ENCODE peak calls at places on chromosomes 3 and 15, in seven cellular contexts. Z is fibroblast of lung, V is AG10803, P is tibial artery, N is kidney, E is colonic mucosa, X is lower lobe of right lung. L is an unnamed sample.

GRCh38 chr3:64056616-64057165 is 33.4 kb upstream of the PSMD6 start:
- DNase-seq in Z (no peak), V (peak), P (no peak), N (no peak), E (no peak), X (no peak), L (no peak)

GRCh38 chr3:46692566-46692983 is 904 bp downstream of the ALS2CL start:
- DNase-seq in Z (no peak), V (no peak), P (peak), N (peak), E (peak), X (peak), L (no peak)

GRCh38 chr3:27357665-27358258 is 11.4 kb downstream of the NEK10 start:
- DNase-seq in Z (peak), V (peak), P (no peak), N (no peak), E (peak), X (no peak), L (no peak)

GRCh38 chr3:120239644-120240043 is 45.4 kb downstream of the GPR156 start:
- DNase-seq in Z (no peak), V (no peak), P (no peak), N (no peak), E (no peak), X (no peak), L (no peak)

GRCh38 chr15:86267892-86268291 is 188.2 kb downstream of the AGBL1 start:
- DNase-seq in Z (no peak), V (no peak), P (no peak), N (no peak), E (no peak), X (no peak), L (no peak)

GRCh38 chr3:171671709-171672108 is 138.6 kb downstream of the PLD1 start:
- DNase-seq in Z (no peak), V (no peak), P (no peak), N (no peak), E (no peak), X (no peak), L (no peak)

GRCh38 chr15:90101130-90101968 is 919 bp downstream of the IDH2 start:
- DNase-seq in Z (no peak), V (peak), P (peak), N (peak), E (peak), X (peak), L (no peak)

GRCh38 chr3:13767896-13768295 is 112.0 kb downstream of the WNT7A start:
- DNase-seq in Z (no peak), V (no peak), P (no peak), N (no peak), E (no peak), X (no peak), L (no peak)

GRCh38 chr3:197302696-197303341 is 4.4 kb upstream of the DLG1 start:
- DNase-seq in Z (no peak), V (peak), P (no peak), N (no peak), E (no peak), X (no peak), L (peak)

GRCh38 chr15:37016287-37016686 is 84.1 kb downstream of the MEIS2 start:
- DNase-seq in Z (peak), V (peak), P (no peak), N (no peak), E (no peak), X (no peak), L (peak)

GRCh38 chr3:105137911-105138310 is 228.8 kb upstream of the ALCAM start:
- DNase-seq in Z (no peak), V (peak), P (no peak), N (no peak), E (no peak), X (no peak), L (no peak)

GRCh38 chr15:31396881-31397560 is 70.4 kb downstream of the KLF13 start:
- DNase-seq in Z (peak), V (peak), P (peak), N (peak), E (peak), X (peak), L (no peak)

GRCh38 chr15:68821898-68822380 is 1.2 kb upstream of the ANP32A start:
- DNase-seq in Z (peak), V (no peak), P (no peak), N (no peak), E (peak), X (no peak), L (no peak)

GRCh38 chr15:49370782-49371181 is 52.3 kb upstream of the FGF7 start:
- DNase-seq in Z (peak), V (peak), P (no peak), N (no peak), E (no peak), X (no peak), L (no peak)

GRCh38 chr15:92158426-92158825 is 235.3 kb upstream of the ST8SIA2 start:
- DNase-seq in Z (no peak), V (no peak), P (no peak), N (no peak), E (peak), X (no peak), L (no peak)

GRCh38 chr15:48866141-48866563 is 11.8 kb upstream of the EID1 start:
- DNase-seq in Z (peak), V (peak), P (no peak), N (no peak), E (no peak), X (no peak), L (peak)

GRCh38 chr3:64140651-64141050 is 84.6 kb downstream of the PRICKLE2 start:
- DNase-seq in Z (peak), V (no peak), P (no peak), N (no peak), E (no peak), X (no peak), L (no peak)

GRCh38 chr3:159679900-159680299 is 308.7 kb upstream of the IL12A start:
- DNase-seq in Z (no peak), V (no peak), P (no peak), N (no peak), E (no peak), X (no peak), L (no peak)

GRCh38 chr3:185439745-185440466 is 58.9 kb downstream of the TMEM41A start:
- DNase-seq in Z (no peak), V (no peak), P (no peak), N (no peak), E (no peak), X (no peak), L (no peak)

GRCh38 chr3:63631670-63632069 is 20.8 kb upstream of the SNTN start:
- DNase-seq in Z (no peak), V (no peak), P (no peak), N (no peak), E (no peak), X (no peak), L (no peak)

GRCh38 chr3:186107148-186108105 is 1.5 kb downstream of the ETV5 start:
- DNase-seq in Z (peak), V (peak), P (peak), N (peak), E (peak), X (peak), L (no peak)

GRCh38 chr15:89121414-89121813 is 33.2 kb downstream of the ABHD2 start:
- DNase-seq in Z (no peak), V (no peak), P (no peak), N (no peak), E (peak), X (no peak), L (no peak)

GRCh38 chr3:195097331-195098255 is 173.4 kb downstream of the XXYLT1 start:
- DNase-seq in Z (peak), V (no peak), P (peak), N (peak), E (no peak), X (peak), L (no peak)

DNA sequence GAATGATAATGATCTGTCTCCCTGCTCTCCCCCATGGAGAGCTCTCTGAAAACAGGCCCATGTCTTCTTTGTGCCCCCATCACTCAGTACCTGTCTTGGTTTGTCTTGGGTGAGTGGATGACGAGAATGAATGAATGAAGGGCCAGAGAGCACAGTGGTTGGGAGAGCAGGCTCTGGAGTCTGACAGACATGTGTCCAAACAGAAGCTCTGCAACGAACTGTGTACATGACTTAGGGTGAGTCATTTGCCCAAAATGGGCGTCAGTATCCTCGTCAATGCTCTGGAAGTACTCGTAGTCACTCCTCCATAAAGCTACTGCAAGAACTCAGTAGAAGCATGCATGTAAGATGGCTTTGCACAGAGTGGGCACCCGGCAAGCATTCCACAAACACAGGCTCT is 170.2 kb upstream of the TLE3 start:
- DNase-seq in Z (peak), V (peak), P (no peak), N (no peak), E (no peak), X (no peak), L (no peak)
- H3K4me3 ChIP-seq in Z (no peak), V (no peak), P (no peak), N (no peak), E (no peak), X (no peak), L (no peak)

DNA sequence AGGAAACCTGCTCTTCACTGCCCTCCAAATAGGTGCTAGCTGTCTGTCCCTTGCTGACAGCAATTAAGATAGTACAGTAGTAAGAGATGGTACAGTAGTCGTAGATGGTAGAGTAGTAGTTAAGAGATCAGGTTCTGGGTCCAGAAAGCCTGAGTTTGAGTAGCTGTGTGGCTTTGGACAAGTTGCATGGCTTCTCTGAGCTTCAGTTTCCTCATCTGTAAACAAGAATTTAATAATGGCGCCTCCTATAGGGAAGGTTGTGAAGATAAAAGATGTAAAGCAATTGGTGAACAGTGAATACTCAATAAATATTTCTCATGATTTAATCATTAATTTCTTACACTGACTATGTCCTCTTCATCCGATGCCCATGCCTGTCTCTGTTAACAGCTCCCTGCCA is 86.9 kb upstream of the BCL6 start:
- DNase-seq in Z (no peak), V (no peak), P (no peak), N (no peak), E (no peak), X (no peak), L (no peak)
- TF ChIP-seq CTCF in Z (no peak), V (no peak), P (no peak), N (no peak), E (no peak), X (no peak), L (no peak)

DNA sequence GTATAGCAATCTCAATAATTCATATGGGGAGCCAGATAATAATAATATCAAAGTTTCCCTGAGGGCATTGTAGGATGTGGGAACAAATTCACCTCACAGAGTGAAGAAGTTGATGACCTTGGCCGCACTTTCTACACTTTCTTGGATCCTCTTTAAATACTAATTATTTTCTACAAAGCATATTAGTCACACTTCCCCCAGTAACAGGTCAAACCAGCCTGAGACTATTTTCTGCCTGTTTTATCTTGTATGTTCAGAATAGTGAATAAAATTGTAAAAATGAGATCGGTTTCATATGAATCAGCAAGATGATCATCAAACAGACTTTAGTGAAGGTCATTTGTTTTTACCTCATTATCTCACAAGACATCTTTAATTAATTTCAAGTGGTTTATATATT is 2.3 kb upstream of the OR5K3 start:
- DNase-seq in Z (no peak), V (no peak), P (no peak), N (no peak), E (no peak), X (no peak), L (no peak)
- H3K4me3 ChIP-seq in Z (no peak), V (no peak), P (no peak), N (no peak), E (no peak), X (no peak), L (no peak)

GRCh38 chr3:109018828-109019227 is 65.1 kb upstream of the GUCA1C start:
- DNase-seq in Z (no peak), V (no peak), P (no peak), N (no peak), E (no peak), X (no peak), L (no peak)
- TF ChIP-seq CTCF in Z (no peak), V (peak), P (no peak), N (no peak), E (no peak), X (no peak), L (peak)

GRCh38 chr3:61269460-61269859 is 18.2 kb upstream of the FHIT start:
- DNase-seq in Z (no peak), V (no peak), P (no peak), N (no peak), E (no peak), X (no peak), L (no peak)
- H3K4me3 ChIP-seq in Z (no peak), V (no peak), P (no peak), N (no peak), E (no peak), X (no peak), L (no peak)

GRCh38 chr3:139016430-139017048 is 4.2 kb downstream of the PRR23B start:
- DNase-seq in Z (no peak), V (no peak), P (no peak), N (no peak), E (no peak), X (no peak), L (no peak)

GRCh38 chr3:139024968-139025367 is 4.2 kb upstream of the PRR23B start:
- DNase-seq in Z (no peak), V (no peak), P (no peak), N (no peak), E (no peak), X (no peak), L (no peak)

GRCh38 chr3:139020036-139020867 is 474 bp downstream of the PRR23B start:
- DNase-seq in Z (no peak), V (no peak), P (no peak), N (peak), E (no peak), X (no peak), L (no peak)

DNA sequence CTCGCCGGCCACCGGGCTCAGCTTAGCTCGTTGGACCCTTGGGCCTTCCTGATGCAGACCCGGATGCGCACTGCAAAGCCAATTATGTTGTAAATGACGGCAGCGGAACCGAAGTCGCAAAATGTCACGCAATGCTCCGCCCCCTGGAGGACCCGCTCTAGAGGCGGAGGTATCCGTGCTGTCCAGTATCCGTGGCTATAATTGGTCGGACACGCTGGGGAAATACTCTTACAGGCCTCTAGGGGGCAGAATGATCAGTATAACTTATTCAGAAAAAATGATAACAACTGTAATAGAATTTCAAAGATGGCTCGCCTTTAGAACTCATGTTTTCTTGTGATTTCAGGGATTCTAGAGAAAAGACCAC is at the start of gene PRR23B:
- DNase-seq in Z (no peak), V (no peak), P (no peak), N (no peak), E (no peak), X (no peak), L (no peak)
- TF ChIP-seq CTCF in Z (no peak), V (peak), P (no peak), N (no peak), E (no peak), X (peak), L (peak)

GRCh38 chr3:52290596-52291507 is 3.2 kb downstream of the GLYCTK start:
- DNase-seq in Z (no peak), V (no peak), P (peak), N (peak), E (no peak), X (peak), L (no peak)
- H3K4me3 ChIP-seq in Z (no peak), V (no peak), P (no peak), N (peak), E (peak), X (no peak), L (no peak)

GRCh38 chr15:26974120-26974780 is 3.3 kb downstream of the GABRG3 start:
- DNase-seq in Z (peak), V (peak), P (no peak), N (no peak), E (no peak), X (no peak), L (no peak)
- TF ChIP-seq CTCF in Z (no peak), V (peak), P (no peak), N (peak), E (no peak), X (no peak), L (no peak)

L was measured in AG09309.